ENCODE peak calls at places on chromosome 18, in five cellular contexts. U is K562, D is GM06990, W is psoas muscle, X is GM20000. T is an unnamed sample.

GRCh38 chr18:41354151-41354550 is 600.9 kb upstream of the PIK3C3 start:
- DNase-seq in D (no peak), W (no peak), U (no peak), X (no peak), T (no peak)

GRCh38 chr18:4391859-4392258 is 63.2 kb downstream of the DLGAP1 start:
- DNase-seq in X (peak; percentile 15), U (no peak), W (no peak), D (peak; percentile 57), T (peak; percentile 34)

GRCh38 chr18:73365018-73365417 is 497.2 kb upstream of the NETO1 start:
- DNase-seq in U (no peak), W (no peak), D (no peak), X (no peak), T (no peak)

GRCh38 chr18:77004555-77005380 is 127.8 kb downstream of the MBP start:
- DNase-seq in U (no peak), X (no peak), W (no peak), D (no peak), T (no peak)

GRCh38 chr18:10072659-10073309 is 159.0 kb downstream of the VAPA start:
- DNase-seq in U (no peak), W (no peak), D (no peak), X (no peak), T (no peak)

GRCh38 chr18:26908906-26909305 is 43.4 kb upstream of the AQP4 start:
- DNase-seq in D (no peak), X (no peak), W (no peak), U (no peak), T (no peak)

GRCh38 chr18:74013955-74014354 is 133.7 kb downstream of the FBXO15 start:
- DNase-seq in D (peak; percentile 6), W (no peak), U (no peak), X (no peak), T (no peak)

GRCh38 chr18:42296723-42297122 is 341.7 kb downstream of the PIK3C3 start:
- DNase-seq in X (no peak), U (no peak), W (no peak), D (no peak), T (no peak)

GRCh38 chr18:46678785-46679404 is 21.9 kb upstream of the LOXHD1 start:
- DNase-seq in U (no peak), X (no peak), W (no peak), D (no peak), T (no peak)

GRCh38 chr18:10057808-10058791 is 144.3 kb downstream of the VAPA start:
- DNase-seq in W (no peak), D (no peak), X (no peak), U (no peak), T (no peak)

GRCh38 chr18:39453882-39454281 is 1888.3 kb upstream of the CELF4 start:
- DNase-seq in W (no peak), X (no peak), U (no peak), D (no peak), T (no peak)

GRCh38 chr18:72991379-72991778 is 123.6 kb upstream of the NETO1 start:
- DNase-seq in W (no peak), U (no peak), D (no peak), X (no peak), T (no peak)

GRCh38 chr18:59963229-59963628 is 63.4 kb downstream of the PMAIP1 start:
- DNase-seq in X (no peak), D (no peak), U (no peak), W (no peak), T (no peak)

GRCh38 chr18:9181275-9181674 is 44.7 kb downstream of the ANKRD12 start:
- DNase-seq in U (no peak), X (no peak), W (no peak), D (no peak), T (no peak)

GRCh38 chr18:3715223-3716080 is 265.5 kb downstream of the TGIF1 start:
- DNase-seq in W (no peak), X (no peak), D (no peak), U (no peak), T (no peak)

GRCh38 chr18:26322892-26323653 is 96.8 kb downstream of the TAF4B start:
- DNase-seq in U (no peak), W (no peak), X (no peak), D (no peak), T (no peak)

GRCh38 chr18:4063545-4063944 is 391.6 kb downstream of the DLGAP1 start:
- DNase-seq in D (no peak), W (no peak), U (no peak), X (no peak), T (no peak)

GRCh38 chr18:54611819-54612218 is 20.8 kb downstream of the DYNAP start:
- DNase-seq in W (no peak), U (no peak), X (no peak), D (no peak), T (no peak)

GRCh38 chr18:77145364-77145901 is 12.8 kb upstream of the MBP start:
- DNase-seq in U (no peak), X (no peak), W (no peak), D (no peak), T (no peak)

GRCh38 chr18:74480149-74480651 is 16.0 kb upstream of the CNDP2 start:
- DNase-seq in U (peak; percentile 44), D (no peak), W (no peak), X (no peak), T (no peak)

GRCh38 chr18:49802623-49803022 is 10.7 kb downstream of the ACAA2 start:
- DNase-seq in W (no peak), U (no peak), X (no peak), D (no peak), T (no peak)

GRCh38 chr18:44781890-44782289 is 101.2 kb downstream of the SETBP1 start:
- DNase-seq in D (no peak), W (no peak), U (no peak), X (no peak), T (no peak)

GRCh38 chr18:75441921-75442320 is 14.4 kb upstream of the SMIM21 start:
- DNase-seq in D (no peak), X (no peak), W (no peak), U (no peak), T (no peak)

GRCh38 chr18:341102-341501 is 73.3 kb upstream of the THOC1 start:
- DNase-seq in W (no peak), U (no peak), D (no peak), X (no peak), T (no peak)

GRCh38 chr18:25737710-25738251 is 352.6 kb downstream of the SS18 start:
- DNase-seq in X (no peak), U (no peak), W (no peak), D (no peak), T (no peak)

GRCh38 chr18:42514522-42514921 is 559.5 kb downstream of the PIK3C3 start:
- DNase-seq in W (no peak), X (no peak), U (no peak), D (no peak), T (no peak)

GRCh38 chr18:31603335-31603734 is 11.7 kb downstream of the TTR start:
- DNase-seq in D (no peak), X (no peak), W (no peak), U (no peak), T (no peak)

GRCh38 chr18:61893304-61893970 is 630 bp upstream of the RNF152 start:
- DNase-seq in U (peak; percentile 39), W (peak; percentile 58), X (peak; percentile 65), D (peak; percentile 25), T (peak; percentile 38)

DNA sequence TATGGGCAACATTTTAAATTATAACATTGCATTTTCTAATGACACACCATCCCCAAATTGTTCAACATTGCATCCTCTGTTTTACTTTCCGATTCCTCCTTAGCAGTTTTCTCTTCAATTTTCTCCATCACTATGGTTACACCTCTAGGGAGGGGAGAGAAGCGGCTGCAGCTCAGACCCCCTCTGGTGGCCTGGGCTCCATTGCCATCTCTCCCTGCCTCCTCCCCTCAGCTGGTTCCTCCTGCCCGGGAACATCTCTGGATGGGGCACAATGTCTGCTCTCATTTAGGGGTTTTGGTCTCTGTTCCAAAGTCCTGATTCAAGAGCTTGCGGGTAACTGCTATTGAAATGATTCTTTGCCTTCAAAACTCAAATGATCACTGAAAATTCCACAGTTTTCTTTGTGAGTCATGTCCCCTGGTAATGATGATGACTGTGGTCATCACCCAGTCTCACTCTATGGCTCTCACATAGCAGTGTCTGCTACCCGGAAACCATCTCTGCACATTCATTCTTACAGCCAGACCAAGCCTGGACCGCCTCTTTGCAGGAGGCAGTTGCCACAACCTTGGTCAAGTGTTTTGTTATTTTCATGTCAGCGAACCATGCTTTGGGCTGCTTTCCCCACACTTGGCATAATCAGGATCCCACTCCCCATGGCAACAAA is 263.9 kb downstream of the ALPK2 start:
- DNase-seq in X (no peak), W (no peak), D (no peak), U (no peak), T (no peak)
- TF ChIP-seq CTCF in X (no peak), W (no peak), D (no peak), U (no peak), T (no peak)

GRCh38 chr18:1499265-1499664 is 594.6 kb downstream of the ADCYAP1 start:
- DNase-seq in D (no peak), X (no peak), U (no peak), W (no peak), T (no peak)
- TF ChIP-seq CTCF in D (no peak), X (no peak), U (no peak), W (no peak), T (no peak)

GRCh38 chr18:12282436-12283039 is 25.5 kb upstream of the TUBB6 start:
- DNase-seq in W (no peak), X (no peak), U (no peak), D (no peak), T (no peak)

GRCh38 chr18:12283666-12284065 is 24.4 kb upstream of the TUBB6 start:
- DNase-seq in U (no peak), X (no peak), W (no peak), D (no peak), T (no peak)

GRCh38 chr18:12281861-12282260 is 26.2 kb upstream of the TUBB6 start:
- DNase-seq in X (no peak), W (no peak), D (no peak), U (no peak), T (no peak)

GRCh38 chr18:12279781-12280531 is 25.8 kb downstream of the CIDEA start:
- DNase-seq in W (no peak), X (no peak), U (no peak), D (no peak), T (no peak)

DNA sequence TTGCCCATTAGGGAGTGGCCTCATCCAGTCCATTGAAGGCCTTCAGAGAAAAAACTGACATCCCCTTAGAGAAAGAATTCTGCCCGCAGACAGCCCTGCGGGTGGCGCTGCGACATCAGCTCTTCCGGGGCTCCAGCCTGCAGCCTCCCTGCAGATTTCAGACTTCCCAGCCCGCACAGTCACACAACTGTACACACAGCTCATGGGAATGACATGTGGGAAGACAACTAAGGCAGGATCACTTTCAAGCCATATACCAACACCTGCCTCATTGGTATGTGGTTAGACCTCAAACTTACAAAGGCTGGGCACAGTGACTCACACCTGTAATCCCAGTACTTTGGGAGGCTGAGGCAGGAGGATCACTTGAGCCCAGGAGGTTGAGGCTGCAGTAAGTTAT is 24.8 kb upstream of the TUBB6 start:
- DNase-seq in U (peak; percentile 56), W (no peak), D (no peak), X (no peak), T (no peak)
- TF ChIP-seq CTCF in U (peak; percentile 75), W (no peak), D (no peak), X (no peak), T (no peak)

GRCh38 chr18:13680612-13681011 is 45.7 kb downstream of the FAM210A start:
- DNase-seq in X (no peak), U (peak; percentile 22), W (no peak), D (no peak), T (peak; percentile 32)
- TF ChIP-seq CTCF in X (peak; percentile 12), U (no peak), W (peak; percentile 44), D (peak; percentile 41), T (no peak)